ENCODE peak calls at places on chromosome 18, in ten cellular contexts. One of them, this sample, is unnamed.
A peak's percentile ranks its signal among the peaks of the same experiment; 100 is the strongest.

GRCh38 chr18:73007195-73007934 is 139.6 kb upstream of the NETO1 start:
- DNase-seq in activated CD8-positive, alpha-beta memory T cell treated with anti-CD3 and anti-CD28 coated beads for 24 hours: no peak
- DNase-seq in HS-27A: no peak
- DNase-seq in NCI-H2081 treated with DMSO at 0.1 percent for 48 hours: no peak
- DNase-seq in NCI-H1417: no peak
- DNase-seq in left ventricle myocardium superior: no peak
- DNase-seq in G401: no peak
- DNase-seq in CD4-positive, CD25-positive, alpha-beta regulatory T cell: no peak
- DNase-seq in effector CD4-positive, alpha-beta T cell: no peak
- DNase-seq in activated CD4-positive, alpha-beta T cell treated with anti-CD3 and anti-CD28 coated beads, Interleukin-2, amount 50 U/mL, for 24 hours: no peak
- DNase-seq in this sample: no peak

GRCh38 chr18:30903566-30903965 is 139.0 kb downstream of the DSC3 start:
- DNase-seq in activated CD8-positive, alpha-beta memory T cell treated with anti-CD3 and anti-CD28 coated beads for 24 hours: no peak
- DNase-seq in HS-27A: no peak
- DNase-seq in NCI-H2081 treated with DMSO at 0.1 percent for 48 hours: no peak
- DNase-seq in NCI-H1417: no peak
- DNase-seq in left ventricle myocardium superior: no peak
- DNase-seq in G401: no peak
- DNase-seq in CD4-positive, CD25-positive, alpha-beta regulatory T cell: no peak
- DNase-seq in effector CD4-positive, alpha-beta T cell: no peak
- DNase-seq in activated CD4-positive, alpha-beta T cell treated with anti-CD3 and anti-CD28 coated beads, Interleukin-2, amount 50 U/mL, for 24 hours: no peak
- DNase-seq in this sample: no peak

GRCh38 chr18:22349317-22349898 is 68.3 kb downstream of the CTAGE1 start:
- DNase-seq in activated CD8-positive, alpha-beta memory T cell treated with anti-CD3 and anti-CD28 coated beads for 24 hours: no peak
- DNase-seq in HS-27A: no peak
- DNase-seq in NCI-H2081 treated with DMSO at 0.1 percent for 48 hours: no peak
- DNase-seq in NCI-H1417: no peak
- DNase-seq in left ventricle myocardium superior: no peak
- DNase-seq in G401: no peak
- DNase-seq in CD4-positive, CD25-positive, alpha-beta regulatory T cell: no peak
- DNase-seq in effector CD4-positive, alpha-beta T cell: no peak
- DNase-seq in activated CD4-positive, alpha-beta T cell treated with anti-CD3 and anti-CD28 coated beads, Interleukin-2, amount 50 U/mL, for 24 hours: no peak
- DNase-seq in this sample: no peak

GRCh38 chr18:23069481-23069880 is 65.8 kb upstream of the CABLES1 start:
- DNase-seq in activated CD8-positive, alpha-beta memory T cell treated with anti-CD3 and anti-CD28 coated beads for 24 hours: peak; percentile 58
- DNase-seq in HS-27A: no peak
- DNase-seq in NCI-H2081 treated with DMSO at 0.1 percent for 48 hours: no peak
- DNase-seq in NCI-H1417: no peak
- DNase-seq in left ventricle myocardium superior: no peak
- DNase-seq in G401: no peak
- DNase-seq in CD4-positive, CD25-positive, alpha-beta regulatory T cell: peak; percentile 52
- DNase-seq in effector CD4-positive, alpha-beta T cell: peak; percentile 10
- DNase-seq in activated CD4-positive, alpha-beta T cell treated with anti-CD3 and anti-CD28 coated beads, Interleukin-2, amount 50 U/mL, for 24 hours: no peak
- DNase-seq in this sample: no peak

GRCh38 chr18:75211002-75211621 is 515 bp downstream of the TSHZ1 start:
- DNase-seq in activated CD8-positive, alpha-beta memory T cell treated with anti-CD3 and anti-CD28 coated beads for 24 hours: peak; percentile 77
- DNase-seq in HS-27A: no peak
- DNase-seq in NCI-H2081 treated with DMSO at 0.1 percent for 48 hours: no peak
- DNase-seq in NCI-H1417: peak; percentile 85
- DNase-seq in left ventricle myocardium superior: no peak
- DNase-seq in G401: peak; percentile 34
- DNase-seq in CD4-positive, CD25-positive, alpha-beta regulatory T cell: peak; percentile 53
- DNase-seq in effector CD4-positive, alpha-beta T cell: no peak
- DNase-seq in activated CD4-positive, alpha-beta T cell treated with anti-CD3 and anti-CD28 coated beads, Interleukin-2, amount 50 U/mL, for 24 hours: no peak
- DNase-seq in this sample: peak; percentile 45

GRCh38 chr18:12408247-12408869 is 629 bp downstream of the PRELID3A start:
- DNase-seq in activated CD8-positive, alpha-beta memory T cell treated with anti-CD3 and anti-CD28 coated beads for 24 hours: peak; percentile 76
- DNase-seq in HS-27A: no peak
- DNase-seq in NCI-H2081 treated with DMSO at 0.1 percent for 48 hours: no peak
- DNase-seq in NCI-H1417: peak; percentile 80
- DNase-seq in left ventricle myocardium superior: no peak
- DNase-seq in G401: peak; percentile 59
- DNase-seq in CD4-positive, CD25-positive, alpha-beta regulatory T cell: no peak
- DNase-seq in effector CD4-positive, alpha-beta T cell: no peak
- DNase-seq in activated CD4-positive, alpha-beta T cell treated with anti-CD3 and anti-CD28 coated beads, Interleukin-2, amount 50 U/mL, for 24 hours: no peak
- DNase-seq in this sample: no peak

GRCh38 chr18:69569133-69569532 is 168.4 kb downstream of the DOK6 start:
- DNase-seq in activated CD8-positive, alpha-beta memory T cell treated with anti-CD3 and anti-CD28 coated beads for 24 hours: no peak
- DNase-seq in HS-27A: no peak
- DNase-seq in NCI-H2081 treated with DMSO at 0.1 percent for 48 hours: no peak
- DNase-seq in NCI-H1417: no peak
- DNase-seq in left ventricle myocardium superior: no peak
- DNase-seq in G401: no peak
- DNase-seq in CD4-positive, CD25-positive, alpha-beta regulatory T cell: no peak
- DNase-seq in effector CD4-positive, alpha-beta T cell: no peak
- DNase-seq in activated CD4-positive, alpha-beta T cell treated with anti-CD3 and anti-CD28 coated beads, Interleukin-2, amount 50 U/mL, for 24 hours: no peak
- DNase-seq in this sample: no peak

GRCh38 chr18:50162486-50163304 is 32.3 kb downstream of the MYO5B start:
- DNase-seq in activated CD8-positive, alpha-beta memory T cell treated with anti-CD3 and anti-CD28 coated beads for 24 hours: no peak
- DNase-seq in HS-27A: no peak
- DNase-seq in NCI-H2081 treated with DMSO at 0.1 percent for 48 hours: no peak
- DNase-seq in NCI-H1417: peak; percentile 39
- DNase-seq in left ventricle myocardium superior: no peak
- DNase-seq in G401: peak; percentile 63
- DNase-seq in CD4-positive, CD25-positive, alpha-beta regulatory T cell: no peak
- DNase-seq in effector CD4-positive, alpha-beta T cell: no peak
- DNase-seq in activated CD4-positive, alpha-beta T cell treated with anti-CD3 and anti-CD28 coated beads, Interleukin-2, amount 50 U/mL, for 24 hours: no peak
- DNase-seq in this sample: no peak

GRCh38 chr18:54775686-54776085 is 52.6 kb upstream of the RAB27B start:
- DNase-seq in activated CD8-positive, alpha-beta memory T cell treated with anti-CD3 and anti-CD28 coated beads for 24 hours: no peak
- DNase-seq in HS-27A: peak; percentile 46
- DNase-seq in NCI-H2081 treated with DMSO at 0.1 percent for 48 hours: no peak
- DNase-seq in NCI-H1417: no peak
- DNase-seq in left ventricle myocardium superior: no peak
- DNase-seq in G401: no peak
- DNase-seq in CD4-positive, CD25-positive, alpha-beta regulatory T cell: no peak
- DNase-seq in effector CD4-positive, alpha-beta T cell: no peak
- DNase-seq in activated CD4-positive, alpha-beta T cell treated with anti-CD3 and anti-CD28 coated beads, Interleukin-2, amount 50 U/mL, for 24 hours: no peak
- DNase-seq in this sample: peak; percentile 40

GRCh38 chr18:28793911-28794310 is 617.0 kb upstream of the CDH2 start:
- DNase-seq in activated CD8-positive, alpha-beta memory T cell treated with anti-CD3 and anti-CD28 coated beads for 24 hours: no peak
- DNase-seq in HS-27A: no peak
- DNase-seq in NCI-H2081 treated with DMSO at 0.1 percent for 48 hours: no peak
- DNase-seq in NCI-H1417: peak; percentile 18
- DNase-seq in left ventricle myocardium superior: no peak
- DNase-seq in G401: no peak
- DNase-seq in CD4-positive, CD25-positive, alpha-beta regulatory T cell: no peak
- DNase-seq in effector CD4-positive, alpha-beta T cell: no peak
- DNase-seq in activated CD4-positive, alpha-beta T cell treated with anti-CD3 and anti-CD28 coated beads, Interleukin-2, amount 50 U/mL, for 24 hours: no peak
- DNase-seq in this sample: no peak

GRCh38 chr18:31977270-31977872 is 34.4 kb upstream of the TRAPPC8 start:
- DNase-seq in activated CD8-positive, alpha-beta memory T cell treated with anti-CD3 and anti-CD28 coated beads for 24 hours: no peak
- DNase-seq in HS-27A: no peak
- DNase-seq in NCI-H2081 treated with DMSO at 0.1 percent for 48 hours: no peak
- DNase-seq in NCI-H1417: peak; percentile 69
- DNase-seq in left ventricle myocardium superior: no peak
- DNase-seq in G401: peak; percentile 64
- DNase-seq in CD4-positive, CD25-positive, alpha-beta regulatory T cell: peak; percentile 52
- DNase-seq in effector CD4-positive, alpha-beta T cell: peak; percentile 20
- DNase-seq in activated CD4-positive, alpha-beta T cell treated with anti-CD3 and anti-CD28 coated beads, Interleukin-2, amount 50 U/mL, for 24 hours: peak; percentile 15
- DNase-seq in this sample: peak; percentile 27

GRCh38 chr18:3726241-3726951 is 276.4 kb downstream of the TGIF1 start:
- DNase-seq in activated CD8-positive, alpha-beta memory T cell treated with anti-CD3 and anti-CD28 coated beads for 24 hours: no peak
- DNase-seq in HS-27A: no peak
- DNase-seq in NCI-H2081 treated with DMSO at 0.1 percent for 48 hours: peak; percentile 73
- DNase-seq in NCI-H1417: peak; percentile 91
- DNase-seq in left ventricle myocardium superior: no peak
- DNase-seq in G401: no peak
- DNase-seq in CD4-positive, CD25-positive, alpha-beta regulatory T cell: no peak
- DNase-seq in effector CD4-positive, alpha-beta T cell: no peak
- DNase-seq in activated CD4-positive, alpha-beta T cell treated with anti-CD3 and anti-CD28 coated beads, Interleukin-2, amount 50 U/mL, for 24 hours: no peak
- DNase-seq in this sample: no peak

GRCh38 chr18:362914-363295 is 95.1 kb upstream of the THOC1 start:
- DNase-seq in activated CD8-positive, alpha-beta memory T cell treated with anti-CD3 and anti-CD28 coated beads for 24 hours: no peak
- DNase-seq in HS-27A: peak; percentile 24
- DNase-seq in NCI-H2081 treated with DMSO at 0.1 percent for 48 hours: no peak
- DNase-seq in NCI-H1417: no peak
- DNase-seq in left ventricle myocardium superior: no peak
- DNase-seq in G401: peak; percentile 11
- DNase-seq in CD4-positive, CD25-positive, alpha-beta regulatory T cell: no peak
- DNase-seq in effector CD4-positive, alpha-beta T cell: no peak
- DNase-seq in activated CD4-positive, alpha-beta T cell treated with anti-CD3 and anti-CD28 coated beads, Interleukin-2, amount 50 U/mL, for 24 hours: no peak
- DNase-seq in this sample: no peak

GRCh38 chr18:3688682-3689081 is 238.7 kb downstream of the TGIF1 start:
- DNase-seq in activated CD8-positive, alpha-beta memory T cell treated with anti-CD3 and anti-CD28 coated beads for 24 hours: no peak
- DNase-seq in HS-27A: peak; percentile 84
- DNase-seq in NCI-H2081 treated with DMSO at 0.1 percent for 48 hours: no peak
- DNase-seq in NCI-H1417: no peak
- DNase-seq in left ventricle myocardium superior: no peak
- DNase-seq in G401: peak; percentile 73
- DNase-seq in CD4-positive, CD25-positive, alpha-beta regulatory T cell: no peak
- DNase-seq in effector CD4-positive, alpha-beta T cell: no peak
- DNase-seq in activated CD4-positive, alpha-beta T cell treated with anti-CD3 and anti-CD28 coated beads, Interleukin-2, amount 50 U/mL, for 24 hours: no peak
- DNase-seq in this sample: peak; percentile 59

GRCh38 chr18:45628979-45629958 is 14.0 kb downstream of the SLC14A2 start:
- DNase-seq in activated CD8-positive, alpha-beta memory T cell treated with anti-CD3 and anti-CD28 coated beads for 24 hours: no peak
- DNase-seq in HS-27A: no peak
- DNase-seq in NCI-H2081 treated with DMSO at 0.1 percent for 48 hours: no peak
- DNase-seq in NCI-H1417: no peak
- DNase-seq in left ventricle myocardium superior: no peak
- DNase-seq in G401: no peak
- DNase-seq in CD4-positive, CD25-positive, alpha-beta regulatory T cell: no peak
- DNase-seq in effector CD4-positive, alpha-beta T cell: no peak
- DNase-seq in activated CD4-positive, alpha-beta T cell treated with anti-CD3 and anti-CD28 coated beads, Interleukin-2, amount 50 U/mL, for 24 hours: no peak
- DNase-seq in this sample: no peak

GRCh38 chr18:21439453-21439852 is 161.1 kb downstream of the ESCO1 start:
- DNase-seq in activated CD8-positive, alpha-beta memory T cell treated with anti-CD3 and anti-CD28 coated beads for 24 hours: no peak
- DNase-seq in HS-27A: peak; percentile 75
- DNase-seq in NCI-H2081 treated with DMSO at 0.1 percent for 48 hours: no peak
- DNase-seq in NCI-H1417: no peak
- DNase-seq in left ventricle myocardium superior: no peak
- DNase-seq in G401: no peak
- DNase-seq in CD4-positive, CD25-positive, alpha-beta regulatory T cell: no peak
- DNase-seq in effector CD4-positive, alpha-beta T cell: no peak
- DNase-seq in activated CD4-positive, alpha-beta T cell treated with anti-CD3 and anti-CD28 coated beads, Interleukin-2, amount 50 U/mL, for 24 hours: no peak
- DNase-seq in this sample: no peak

GRCh38 chr18:76558881-76559667 is 64.0 kb upstream of the ZNF516 start:
- DNase-seq in activated CD8-positive, alpha-beta memory T cell treated with anti-CD3 and anti-CD28 coated beads for 24 hours: no peak
- DNase-seq in HS-27A: no peak
- DNase-seq in NCI-H2081 treated with DMSO at 0.1 percent for 48 hours: no peak
- DNase-seq in NCI-H1417: no peak
- DNase-seq in left ventricle myocardium superior: no peak
- DNase-seq in G401: no peak
- DNase-seq in CD4-positive, CD25-positive, alpha-beta regulatory T cell: no peak
- DNase-seq in effector CD4-positive, alpha-beta T cell: no peak
- DNase-seq in activated CD4-positive, alpha-beta T cell treated with anti-CD3 and anti-CD28 coated beads, Interleukin-2, amount 50 U/mL, for 24 hours: no peak
- DNase-seq in this sample: no peak

GRCh38 chr18:23231340-23232021 is 96.2 kb downstream of the CABLES1 start:
- DNase-seq in activated CD8-positive, alpha-beta memory T cell treated with anti-CD3 and anti-CD28 coated beads for 24 hours: peak; percentile 78
- DNase-seq in HS-27A: peak; percentile 76
- DNase-seq in NCI-H2081 treated with DMSO at 0.1 percent for 48 hours: no peak
- DNase-seq in NCI-H1417: no peak
- DNase-seq in left ventricle myocardium superior: peak; percentile 65
- DNase-seq in G401: no peak
- DNase-seq in CD4-positive, CD25-positive, alpha-beta regulatory T cell: peak; percentile 98
- DNase-seq in effector CD4-positive, alpha-beta T cell: peak; percentile 53
- DNase-seq in activated CD4-positive, alpha-beta T cell treated with anti-CD3 and anti-CD28 coated beads, Interleukin-2, amount 50 U/mL, for 24 hours: peak; percentile 82
- DNase-seq in this sample: peak; percentile 94

GRCh38 chr18:5031216-5031615 is 165.8 kb downstream of the AKAIN1 start:
- DNase-seq in activated CD8-positive, alpha-beta memory T cell treated with anti-CD3 and anti-CD28 coated beads for 24 hours: no peak
- DNase-seq in HS-27A: no peak
- DNase-seq in NCI-H2081 treated with DMSO at 0.1 percent for 48 hours: no peak
- DNase-seq in NCI-H1417: no peak
- DNase-seq in left ventricle myocardium superior: no peak
- DNase-seq in G401: no peak
- DNase-seq in CD4-positive, CD25-positive, alpha-beta regulatory T cell: no peak
- DNase-seq in effector CD4-positive, alpha-beta T cell: no peak
- DNase-seq in activated CD4-positive, alpha-beta T cell treated with anti-CD3 and anti-CD28 coated beads, Interleukin-2, amount 50 U/mL, for 24 hours: no peak
- DNase-seq in this sample: no peak

GRCh38 chr18:79936641-79937040 is 14.8 kb downstream of the SLC66A2 start:
- DNase-seq in activated CD8-positive, alpha-beta memory T cell treated with anti-CD3 and anti-CD28 coated beads for 24 hours: no peak
- DNase-seq in HS-27A: no peak
- DNase-seq in NCI-H2081 treated with DMSO at 0.1 percent for 48 hours: no peak
- DNase-seq in NCI-H1417: no peak
- DNase-seq in left ventricle myocardium superior: no peak
- DNase-seq in G401: no peak
- DNase-seq in CD4-positive, CD25-positive, alpha-beta regulatory T cell: no peak
- DNase-seq in effector CD4-positive, alpha-beta T cell: no peak
- DNase-seq in activated CD4-positive, alpha-beta T cell treated with anti-CD3 and anti-CD28 coated beads, Interleukin-2, amount 50 U/mL, for 24 hours: no peak
- DNase-seq in this sample: no peak

GRCh38 chr18:48023334-48024008 is 93.0 kb upstream of the SMAD2 start:
- DNase-seq in activated CD8-positive, alpha-beta memory T cell treated with anti-CD3 and anti-CD28 coated beads for 24 hours: no peak
- DNase-seq in HS-27A: peak; percentile 61
- DNase-seq in NCI-H2081 treated with DMSO at 0.1 percent for 48 hours: no peak
- DNase-seq in NCI-H1417: peak; percentile 86
- DNase-seq in left ventricle myocardium superior: no peak
- DNase-seq in G401: peak; percentile 29
- DNase-seq in CD4-positive, CD25-positive, alpha-beta regulatory T cell: no peak
- DNase-seq in effector CD4-positive, alpha-beta T cell: no peak
- DNase-seq in activated CD4-positive, alpha-beta T cell treated with anti-CD3 and anti-CD28 coated beads, Interleukin-2, amount 50 U/mL, for 24 hours: no peak
- DNase-seq in this sample: peak; percentile 24

GRCh38 chr18:70645971-70646370 is 357.1 kb downstream of the SOCS6 start:
- DNase-seq in activated CD8-positive, alpha-beta memory T cell treated with anti-CD3 and anti-CD28 coated beads for 24 hours: no peak
- DNase-seq in HS-27A: no peak
- DNase-seq in NCI-H2081 treated with DMSO at 0.1 percent for 48 hours: no peak
- DNase-seq in NCI-H1417: no peak
- DNase-seq in left ventricle myocardium superior: no peak
- DNase-seq in G401: no peak
- DNase-seq in CD4-positive, CD25-positive, alpha-beta regulatory T cell: no peak
- DNase-seq in effector CD4-positive, alpha-beta T cell: no peak
- DNase-seq in activated CD4-positive, alpha-beta T cell treated with anti-CD3 and anti-CD28 coated beads, Interleukin-2, amount 50 U/mL, for 24 hours: no peak
- DNase-seq in this sample: no peak

GRCh38 chr18:8052237-8052701 is 485.2 kb downstream of the PTPRM start:
- DNase-seq in activated CD8-positive, alpha-beta memory T cell treated with anti-CD3 and anti-CD28 coated beads for 24 hours: no peak
- DNase-seq in HS-27A: no peak
- DNase-seq in NCI-H2081 treated with DMSO at 0.1 percent for 48 hours: no peak
- DNase-seq in NCI-H1417: peak; percentile 65
- DNase-seq in left ventricle myocardium superior: no peak
- DNase-seq in G401: no peak
- DNase-seq in CD4-positive, CD25-positive, alpha-beta regulatory T cell: no peak
- DNase-seq in effector CD4-positive, alpha-beta T cell: no peak
- DNase-seq in activated CD4-positive, alpha-beta T cell treated with anti-CD3 and anti-CD28 coated beads, Interleukin-2, amount 50 U/mL, for 24 hours: no peak
- DNase-seq in this sample: no peak

GRCh38 chr18:13137939-13138821 is 80.4 kb upstream of the LDLRAD4 start:
- DNase-seq in activated CD8-positive, alpha-beta memory T cell treated with anti-CD3 and anti-CD28 coated beads for 24 hours: peak; percentile 72
- DNase-seq in HS-27A: no peak
- DNase-seq in NCI-H2081 treated with DMSO at 0.1 percent for 48 hours: no peak
- DNase-seq in NCI-H1417: peak; percentile 38
- DNase-seq in left ventricle myocardium superior: peak; percentile 59
- DNase-seq in G401: no peak
- DNase-seq in CD4-positive, CD25-positive, alpha-beta regulatory T cell: peak; percentile 96
- DNase-seq in effector CD4-positive, alpha-beta T cell: peak; percentile 56
- DNase-seq in activated CD4-positive, alpha-beta T cell treated with anti-CD3 and anti-CD28 coated beads, Interleukin-2, amount 50 U/mL, for 24 hours: peak; percentile 43
- DNase-seq in this sample: peak; percentile 88

GRCh38 chr18:38174594-38174993 is 609.0 kb upstream of the CELF4 start:
- DNase-seq in activated CD8-positive, alpha-beta memory T cell treated with anti-CD3 and anti-CD28 coated beads for 24 hours: no peak
- DNase-seq in HS-27A: no peak
- DNase-seq in NCI-H2081 treated with DMSO at 0.1 percent for 48 hours: no peak
- DNase-seq in NCI-H1417: peak; percentile 67
- DNase-seq in left ventricle myocardium superior: no peak
- DNase-seq in G401: peak; percentile 19
- DNase-seq in CD4-positive, CD25-positive, alpha-beta regulatory T cell: no peak
- DNase-seq in effector CD4-positive, alpha-beta T cell: no peak
- DNase-seq in activated CD4-positive, alpha-beta T cell treated with anti-CD3 and anti-CD28 coated beads, Interleukin-2, amount 50 U/mL, for 24 hours: no peak
- DNase-seq in this sample: no peak

GRCh38 chr18:48662021-48662661 is 123.3 kb downstream of the CTIF start:
- DNase-seq in activated CD8-positive, alpha-beta memory T cell treated with anti-CD3 and anti-CD28 coated beads for 24 hours: no peak
- DNase-seq in HS-27A: no peak
- DNase-seq in NCI-H2081 treated with DMSO at 0.1 percent for 48 hours: no peak
- DNase-seq in NCI-H1417: no peak
- DNase-seq in left ventricle myocardium superior: no peak
- DNase-seq in G401: no peak
- DNase-seq in CD4-positive, CD25-positive, alpha-beta regulatory T cell: no peak
- DNase-seq in effector CD4-positive, alpha-beta T cell: no peak
- DNase-seq in activated CD4-positive, alpha-beta T cell treated with anti-CD3 and anti-CD28 coated beads, Interleukin-2, amount 50 U/mL, for 24 hours: no peak
- DNase-seq in this sample: peak; percentile 64

GRCh38 chr18:74497308-74497640 is 1.1 kb downstream of the CNDP2 start:
- DNase-seq in activated CD8-positive, alpha-beta memory T cell treated with anti-CD3 and anti-CD28 coated beads for 24 hours: no peak
- DNase-seq in HS-27A: no peak
- DNase-seq in NCI-H2081 treated with DMSO at 0.1 percent for 48 hours: no peak
- DNase-seq in NCI-H1417: no peak
- DNase-seq in left ventricle myocardium superior: no peak
- DNase-seq in G401: no peak
- DNase-seq in CD4-positive, CD25-positive, alpha-beta regulatory T cell: peak; percentile 59
- DNase-seq in effector CD4-positive, alpha-beta T cell: no peak
- DNase-seq in activated CD4-positive, alpha-beta T cell treated with anti-CD3 and anti-CD28 coated beads, Interleukin-2, amount 50 U/mL, for 24 hours: no peak
- DNase-seq in this sample: no peak

GRCh38 chr18:25230658-25231326 is 121.2 kb downstream of the ZNF521 start:
- DNase-seq in activated CD8-positive, alpha-beta memory T cell treated with anti-CD3 and anti-CD28 coated beads for 24 hours: no peak
- DNase-seq in HS-27A: no peak
- DNase-seq in NCI-H2081 treated with DMSO at 0.1 percent for 48 hours: no peak
- DNase-seq in NCI-H1417: no peak
- DNase-seq in left ventricle myocardium superior: peak; percentile 73
- DNase-seq in G401: no peak
- DNase-seq in CD4-positive, CD25-positive, alpha-beta regulatory T cell: no peak
- DNase-seq in effector CD4-positive, alpha-beta T cell: no peak
- DNase-seq in activated CD4-positive, alpha-beta T cell treated with anti-CD3 and anti-CD28 coated beads, Interleukin-2, amount 50 U/mL, for 24 hours: no peak
- DNase-seq in this sample: peak; percentile 66

This sample was measured in hepatic stellate cell.